ENCODE peak calls at places on chromosomes 5 and 9, in seven cellular contexts. One of them, this sample, is unnamed.

GRCh38 chr5:143758750-143759149 is 53.2 kb upstream of the HMHB1 start:
- DNase-seq in RPMI7951: no peak
- DNase-seq in stimulated activated CD8-positive, alpha-beta memory T cell treated with anti-CD3 and anti-CD28 coated beads, Interleukin-15, amount 100 ng/mL, for 24 hours: no peak
- DNase-seq in heart right ventricle: peak
- DNase-seq in GM12865: peak
- DNase-seq in globus pallidus: no peak
- DNase-seq in suprapubic skin: no peak
- DNase-seq in this sample: no peak

GRCh38 chr5:174229640-174230350 is 184.3 kb downstream of the NSG2 start:
- DNase-seq in stimulated activated CD8-positive, alpha-beta memory T cell treated with anti-CD3 and anti-CD28 coated beads, Interleukin-15, amount 100 ng/mL, for 24 hours: no peak
- DNase-seq in suprapubic skin: no peak
- DNase-seq in globus pallidus: no peak
- DNase-seq in heart right ventricle: peak
- DNase-seq in RPMI7951: peak
- DNase-seq in GM12865: no peak
- DNase-seq in this sample: no peak

GRCh38 chr5:167049043-167049663 is 1242.3 kb upstream of the WWC1 start:
- DNase-seq in GM12865: peak
- DNase-seq in RPMI7951: peak
- DNase-seq in heart right ventricle: peak
- DNase-seq in globus pallidus: peak
- DNase-seq in stimulated activated CD8-positive, alpha-beta memory T cell treated with anti-CD3 and anti-CD28 coated beads, Interleukin-15, amount 100 ng/mL, for 24 hours: no peak
- DNase-seq in suprapubic skin: no peak
- DNase-seq in this sample: peak

GRCh38 chr9:7780261-7780988 is 19.2 kb downstream of the DMAC1 start:
- DNase-seq in globus pallidus: no peak
- DNase-seq in GM12865: no peak
- DNase-seq in heart right ventricle: no peak
- DNase-seq in suprapubic skin: no peak
- DNase-seq in RPMI7951: peak
- DNase-seq in stimulated activated CD8-positive, alpha-beta memory T cell treated with anti-CD3 and anti-CD28 coated beads, Interleukin-15, amount 100 ng/mL, for 24 hours: no peak
- DNase-seq in this sample: no peak

GRCh38 chr5:180389252-180390101 is 36.3 kb upstream of the GFPT2 start:
- DNase-seq in GM12865: no peak
- DNase-seq in suprapubic skin: no peak
- DNase-seq in globus pallidus: no peak
- DNase-seq in stimulated activated CD8-positive, alpha-beta memory T cell treated with anti-CD3 and anti-CD28 coated beads, Interleukin-15, amount 100 ng/mL, for 24 hours: no peak
- DNase-seq in heart right ventricle: no peak
- DNase-seq in RPMI7951: no peak
- DNase-seq in this sample: no peak

GRCh38 chr5:140926903-140927573 is 939 bp downstream of the PCDHAC1 start:
- DNase-seq in stimulated activated CD8-positive, alpha-beta memory T cell treated with anti-CD3 and anti-CD28 coated beads, Interleukin-15, amount 100 ng/mL, for 24 hours: no peak
- DNase-seq in suprapubic skin: peak
- DNase-seq in RPMI7951: peak
- DNase-seq in GM12865: no peak
- DNase-seq in globus pallidus: no peak
- DNase-seq in heart right ventricle: no peak
- DNase-seq in this sample: no peak

GRCh38 chr9:15349892-15350761 is 43.1 kb upstream of the TTC39B start:
- DNase-seq in heart right ventricle: no peak
- DNase-seq in RPMI7951: peak
- DNase-seq in suprapubic skin: no peak
- DNase-seq in GM12865: no peak
- DNase-seq in stimulated activated CD8-positive, alpha-beta memory T cell treated with anti-CD3 and anti-CD28 coated beads, Interleukin-15, amount 100 ng/mL, for 24 hours: no peak
- DNase-seq in globus pallidus: no peak
- DNase-seq in this sample: no peak

GRCh38 chr5:157431544-157432200 is 28.3 kb upstream of the NIPAL4 start:
- DNase-seq in suprapubic skin: no peak
- DNase-seq in globus pallidus: peak
- DNase-seq in heart right ventricle: peak
- DNase-seq in GM12865: peak
- DNase-seq in RPMI7951: peak
- DNase-seq in stimulated activated CD8-positive, alpha-beta memory T cell treated with anti-CD3 and anti-CD28 coated beads, Interleukin-15, amount 100 ng/mL, for 24 hours: no peak
- DNase-seq in this sample: no peak

GRCh38 chr5:132103969-132104391 is 30.4 kb downstream of the CSF2 start:
- DNase-seq in stimulated activated CD8-positive, alpha-beta memory T cell treated with anti-CD3 and anti-CD28 coated beads, Interleukin-15, amount 100 ng/mL, for 24 hours: no peak
- DNase-seq in RPMI7951: peak
- DNase-seq in heart right ventricle: no peak
- DNase-seq in GM12865: peak
- DNase-seq in suprapubic skin: no peak
- DNase-seq in globus pallidus: no peak
- DNase-seq in this sample: no peak

GRCh38 chr5:175460126-175460525 is 16.1 kb upstream of the DRD1 start:
- DNase-seq in suprapubic skin: no peak
- DNase-seq in GM12865: no peak
- DNase-seq in heart right ventricle: no peak
- DNase-seq in globus pallidus: no peak
- DNase-seq in stimulated activated CD8-positive, alpha-beta memory T cell treated with anti-CD3 and anti-CD28 coated beads, Interleukin-15, amount 100 ng/mL, for 24 hours: no peak
- DNase-seq in RPMI7951: peak
- DNase-seq in this sample: no peak

GRCh38 chr5:164153469-164154172 is 648.2 kb downstream of the MAT2B start:
- DNase-seq in heart right ventricle: no peak
- DNase-seq in RPMI7951: no peak
- DNase-seq in stimulated activated CD8-positive, alpha-beta memory T cell treated with anti-CD3 and anti-CD28 coated beads, Interleukin-15, amount 100 ng/mL, for 24 hours: no peak
- DNase-seq in GM12865: no peak
- DNase-seq in suprapubic skin: no peak
- DNase-seq in globus pallidus: no peak
- DNase-seq in this sample: no peak

GRCh38 chr9:124264812-124265211 is 7.1 kb downstream of the NEK6 start:
- DNase-seq in suprapubic skin: no peak
- DNase-seq in GM12865: peak
- DNase-seq in RPMI7951: no peak
- DNase-seq in heart right ventricle: no peak
- DNase-seq in globus pallidus: no peak
- DNase-seq in stimulated activated CD8-positive, alpha-beta memory T cell treated with anti-CD3 and anti-CD28 coated beads, Interleukin-15, amount 100 ng/mL, for 24 hours: no peak
- DNase-seq in this sample: no peak

GRCh38 chr5:9283473-9283872 is 262.4 kb downstream of the SEMA5A start:
- DNase-seq in GM12865: no peak
- DNase-seq in globus pallidus: no peak
- DNase-seq in suprapubic skin: no peak
- DNase-seq in RPMI7951: no peak
- DNase-seq in stimulated activated CD8-positive, alpha-beta memory T cell treated with anti-CD3 and anti-CD28 coated beads, Interleukin-15, amount 100 ng/mL, for 24 hours: no peak
- DNase-seq in heart right ventricle: no peak
- DNase-seq in this sample: no peak

GRCh38 chr9:95018099-95018927 is 291.8 kb downstream of the AOPEP start:
- DNase-seq in RPMI7951: peak
- DNase-seq in stimulated activated CD8-positive, alpha-beta memory T cell treated with anti-CD3 and anti-CD28 coated beads, Interleukin-15, amount 100 ng/mL, for 24 hours: no peak
- DNase-seq in GM12865: no peak
- DNase-seq in suprapubic skin: no peak
- DNase-seq in heart right ventricle: peak
- DNase-seq in globus pallidus: no peak
- DNase-seq in this sample: no peak